ENCODE peak calls at places on chromosomes 7 and 10, in four cellular contexts. R is K562, O is HepG2, I is GM12878. Y is an unnamed sample.

GRCh38 chr10:131689016-131689415 is 211.8 kb upstream of the PPP2R2D start:
- DNase-seq in I (no peak), O (no peak), R (no peak), Y (peak; percentile 67)

GRCh38 chr10:90834326-90834725 is 23.5 kb downstream of the HTR7 start:
- DNase-seq in R (no peak), I (no peak), O (no peak), Y (no peak)

GRCh38 chr7:2112261-2113203 is 120.2 kb downstream of the MAD1L1 start:
- DNase-seq in I (no peak), O (no peak), R (no peak), Y (no peak)

GRCh38 chr10:91996266-91996665 is 72.7 kb downstream of the BTAF1 start:
- DNase-seq in O (no peak), R (no peak), I (no peak), Y (no peak)

GRCh38 chr7:157825325-157825724 is 488.5 kb downstream of the DNAJB6 start:
- DNase-seq in O (no peak), R (no peak), I (no peak), Y (no peak)

GRCh38 chr7:149720372-149721083 is 52.9 kb downstream of the ZNF467 start:
- DNase-seq in R (peak; percentile 41), O (peak; percentile 78), I (no peak), Y (no peak)

GRCh38 chr7:158356454-158356853 is 231.2 kb downstream of the PTPRN2 start:
- DNase-seq in O (no peak), I (no peak), R (no peak), Y (no peak)

GRCh38 chr7:102393467-102393866 is 2.7 kb upstream of the PRKRIP1 start:
- DNase-seq in I (no peak), O (no peak), R (no peak), Y (no peak)

GRCh38 chr10:78360284-78360683 is 326.6 kb downstream of the RPS24 start:
- DNase-seq in I (no peak), O (no peak), R (no peak), Y (no peak)

GRCh38 chr7:151857866-151858440 is 19.0 kb downstream of the PRKAG2 start:
- DNase-seq in I (no peak), O (no peak), R (no peak), Y (no peak)

GRCh38 chr7:138125598-138126111 is 49.4 kb downstream of the AKR1D1 start:
- DNase-seq in O (no peak), I (peak; percentile 50), R (no peak), Y (no peak)

GRCh38 chr10:46033602-46034011 is 3.2 kb upstream of the NCOA4 start:
- DNase-seq in I (no peak), O (peak; percentile 86), R (no peak), Y (no peak)

GRCh38 chr10:120221873-120222485 is 235.0 kb upstream of the PLPP4 start:
- DNase-seq in I (no peak), O (peak; percentile 64), R (peak; percentile 17), Y (peak; percentile 91)

GRCh38 chr7:2162959-2163358 is 69.8 kb downstream of the MAD1L1 start:
- DNase-seq in I (no peak), O (no peak), R (no peak), Y (no peak)

GRCh38 chr10:125955766-125956165 is 59.4 kb downstream of the FANK1 start:
- DNase-seq in R (no peak), I (no peak), O (no peak), Y (no peak)

GRCh38 chr10:92801978-92802872 is 46.1 kb upstream of the EXOC6 start:
- DNase-seq in O (no peak), I (no peak), R (no peak), Y (peak; percentile 41)

GRCh38 chr7:1423266-1423811 is 35.9 kb downstream of the MICALL2 start:
- DNase-seq in I (no peak), R (peak; percentile 61), O (no peak), Y (no peak)

GRCh38 chr10:23439452-23439919 is 611 bp downstream of the OTUD1 start:
- DNase-seq in O (no peak), I (no peak), R (peak; percentile 42), Y (peak; percentile 28)

GRCh38 chr10:74612195-74612594 is 214.2 kb upstream of the KAT6B start:
- DNase-seq in I (no peak), R (no peak), O (no peak), Y (no peak)

DNA sequence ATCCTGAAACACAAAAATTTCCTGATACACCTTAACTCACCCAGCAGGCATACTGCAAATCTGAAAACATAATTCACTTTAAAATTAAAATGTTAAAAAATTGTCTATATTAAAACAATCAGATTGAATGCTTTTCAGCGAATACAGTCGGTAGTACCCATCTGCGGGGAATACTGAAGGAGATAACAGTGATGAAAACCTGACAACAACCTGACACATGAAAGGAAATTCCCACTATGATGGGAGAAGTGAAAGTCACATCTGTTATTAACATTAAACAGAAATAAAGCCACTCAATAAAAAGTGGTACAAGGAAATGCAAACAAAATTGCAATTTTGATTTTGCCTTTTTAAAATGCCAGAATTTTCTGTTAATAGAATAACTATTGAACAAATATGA is 448.0 kb upstream of the SEMA3A start:
- DNase-seq in R (no peak), O (no peak), I (no peak), Y (no peak)
- TF ChIP-seq REST in R (no peak), O (no peak), I (no peak), Y (no peak)

GRCh38 chr7:120991133-120991532 is 2.6 kb downstream of the CPED1 start:
- DNase-seq in R (no peak), I (no peak), O (no peak), Y (no peak)

GRCh38 chr7:120992272-120993010 is 3.9 kb downstream of the CPED1 start:
- DNase-seq in I (no peak), R (no peak), O (no peak), Y (no peak)

GRCh38 chr7:120990468-120991118 is 2.1 kb downstream of the CPED1 start:
- DNase-seq in O (no peak), I (no peak), R (no peak), Y (no peak)

GRCh38 chr7:120993011-120993574 is 4.6 kb downstream of the CPED1 start:
- DNase-seq in I (no peak), O (no peak), R (no peak), Y (no peak)

DNA sequence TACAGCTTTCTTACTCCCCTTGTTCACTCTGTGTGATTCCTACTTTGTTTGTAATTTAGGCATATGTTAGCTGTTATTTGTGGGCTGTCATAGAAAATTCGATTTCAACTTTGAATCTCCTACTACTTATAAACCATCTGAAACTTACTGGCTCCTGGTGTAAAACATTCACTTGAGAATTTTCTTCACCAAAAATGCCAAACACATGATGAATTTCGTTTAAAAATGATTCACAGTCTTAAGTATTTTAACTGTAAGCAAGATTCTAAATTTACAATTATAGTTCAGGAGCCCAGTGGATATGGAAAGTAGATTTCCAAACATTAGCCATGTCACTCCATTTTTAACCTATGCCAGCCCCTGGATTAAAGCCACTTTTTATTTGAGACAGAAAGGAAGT is 3.1 kb downstream of the CPED1 start:
- DNase-seq in R (no peak), I (no peak), O (no peak), Y (no peak)
- H2AFZ ChIP-seq in R (no peak overlapping the region), I (no peak overlapping the region), O (no peak overlapping the region), Y (no peak overlapping the region)

DNA sequence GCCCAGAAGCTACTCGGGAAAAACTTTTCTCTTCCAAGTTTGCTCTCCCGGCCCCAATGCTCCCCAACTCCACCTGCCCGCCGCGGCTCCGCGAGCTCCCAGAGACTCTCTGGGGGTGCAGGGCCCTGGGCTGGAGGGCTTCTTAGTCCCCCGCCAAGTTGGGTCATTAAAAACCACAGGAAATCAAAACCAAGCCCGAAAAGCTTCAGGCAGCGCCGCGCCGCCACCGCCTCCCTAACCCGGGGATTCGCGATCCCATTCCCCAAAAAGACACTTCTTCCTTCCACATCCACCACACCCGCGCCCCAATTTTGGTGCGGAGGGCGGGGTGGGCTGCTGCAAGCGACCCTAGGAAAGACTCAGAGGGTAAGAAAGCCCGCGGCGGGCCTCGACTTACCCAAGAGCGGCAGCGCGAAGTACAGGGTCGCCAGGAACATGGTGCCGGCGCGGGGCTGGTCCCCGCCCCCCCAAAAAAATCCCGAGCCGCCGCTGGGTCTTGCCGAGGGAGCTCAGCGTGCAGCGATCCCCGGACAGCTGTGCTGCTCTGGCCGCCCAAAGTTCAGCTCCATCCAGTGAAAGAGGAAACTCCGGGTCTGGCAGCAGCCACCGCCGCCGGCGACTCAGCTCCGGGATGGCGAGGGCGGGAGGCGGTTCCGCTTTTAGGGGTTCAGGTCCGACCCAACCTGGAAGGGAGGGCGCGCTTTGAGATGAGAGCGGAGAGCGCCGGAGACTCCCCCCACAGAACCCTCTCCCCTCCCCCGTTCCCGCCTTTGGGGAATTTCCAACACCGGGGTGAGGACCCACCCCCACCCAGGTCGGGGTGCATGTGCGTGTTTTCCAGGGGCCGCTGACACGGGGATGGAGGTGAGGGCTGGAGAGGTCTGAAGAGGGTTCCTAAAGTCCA is 1.2 kb downstream of the GFRA1 start:
- DNase-seq in R (no peak), I (no peak), O (no peak), Y (peak; percentile 62)
- TF ChIP-seq CREB1 in R (no peak), I (no peak), O (no peak), Y (no peak)

GRCh38 chr10:62379394-62379793 is 5.2 kb downstream of the ZNF365 start:
- DNase-seq in I (no peak), O (no peak), R (no peak), Y (no peak)
- TF ChIP-seq REST in I (no peak), O (no peak), R (no peak), Y (no peak)

GRCh38 chr10:25824050-25824449 is 110.0 kb upstream of the MYO3A start:
- DNase-seq in R (no peak), O (no peak), I (no peak), Y (peak; percentile 41)

GRCh38 chr10:25831138-25831537 is 102.9 kb upstream of the MYO3A start:
- DNase-seq in I (no peak), R (no peak), O (no peak), Y (no peak)

GRCh38 chr10:25828475-25828874 is 105.6 kb upstream of the MYO3A start:
- DNase-seq in I (no peak), O (no peak), R (no peak), Y (peak; percentile 6)
- H2AFZ ChIP-seq in I (no peak overlapping the region), O (no peak overlapping the region), R (no peak overlapping the region), Y (peak overlapping the region; percentile 45)

DNA sequence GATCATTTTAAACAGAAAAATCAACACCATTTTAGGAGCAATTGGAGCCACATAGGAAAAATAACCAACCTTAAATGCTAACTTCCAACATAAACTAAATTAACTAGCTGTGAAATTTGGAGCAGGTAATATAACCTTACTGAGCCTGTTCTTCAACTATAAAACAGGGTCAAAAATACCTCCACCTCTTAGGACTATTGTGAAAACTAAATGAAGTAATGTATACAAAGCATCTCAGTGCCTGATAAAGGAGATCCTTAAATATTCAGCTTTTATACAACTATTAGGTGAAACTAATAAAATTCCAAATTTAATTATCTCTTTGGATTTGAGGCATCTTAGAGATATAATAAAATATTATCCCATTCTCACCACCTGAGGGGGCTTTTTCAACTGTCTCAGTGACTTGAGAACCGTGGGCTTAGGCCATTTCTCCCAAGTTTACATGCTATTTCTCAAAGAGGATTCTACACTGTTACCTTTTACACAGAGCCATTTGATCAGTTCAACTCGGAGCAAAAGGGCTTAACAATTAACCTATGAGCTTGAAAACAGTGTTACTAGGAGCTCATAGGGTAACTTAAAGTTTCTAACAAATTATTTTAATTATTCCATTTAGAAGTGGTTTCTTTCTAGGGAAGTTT is 165.0 kb upstream of the ASAH2 start:
- DNase-seq in O (no peak), I (no peak), R (no peak), Y (no peak)
- TF ChIP-seq CREB1 in O (no peak), I (no peak), R (no peak), Y (no peak)

GRCh38 chr7:99919814-99920618 is 686 bp upstream of the TRIM4 start:
- DNase-seq in I (no peak), R (no peak), O (no peak), Y (no peak)
- TF ChIP-seq REST in I (peak; percentile 64), R (no peak), O (no peak), Y (peak; percentile 39)

Y was measured in GM23338.